ENCODE peak calls at places on chromosomes 13 and 19, in eight cellular contexts. Z is spleen, N is stomach, B is IMR-90, K is K562, T is Peyer's patch, P is gastrocnemius medialis, I is heart left ventricle. D is an unnamed sample.
A peak's percentile ranks its signal among the peaks of the same experiment; 100 is the strongest.

GRCh38 chr19:16594681-16595091 is 22.5 kb upstream of the SLC35E1 start:
- DNase-seq in T (no peak), I (no peak), B (no peak), Z (no peak), N (no peak), P (no peak), K (no peak), D (no peak)

GRCh38 chr13:32669030-32669646 is 82.9 kb downstream of the PDS5B start:
- DNase-seq in T (no peak), B (peak; percentile 67), K (peak; percentile 27), I (no peak), N (no peak), P (no peak), Z (no peak), D (no peak)

GRCh38 chr19:35093941-35094647 is 21.5 kb upstream of the FXYD3 start:
- DNase-seq in T (no peak), B (no peak), K (no peak), Z (no peak), I (no peak), N (no peak), P (no peak), D (no peak)

GRCh38 chr13:106526748-106527488 is 8.5 kb downstream of the EFNB2 start:
- DNase-seq in T (no peak), Z (no peak), N (no peak), I (no peak), P (no peak), B (no peak), K (no peak), D (no peak)

GRCh38 chr19:43767316-43767715 is 12.6 kb upstream of the SMG9 start:
- DNase-seq in P (no peak), Z (no peak), N (no peak), T (no peak), B (no peak), I (no peak), K (no peak), D (no peak)

GRCh38 chr13:27001705-27002104 is 169.9 kb downstream of the USP12 start:
- DNase-seq in N (no peak), B (no peak), I (no peak), K (no peak), P (no peak), T (peak; percentile 74), Z (no peak), D (no peak)

GRCh38 chr13:23806874-23807522 is 82.2 kb downstream of the MIPEP start:
- DNase-seq in T (no peak), P (no peak), K (no peak), Z (no peak), I (no peak), B (peak; percentile 17), N (no peak), D (no peak)

GRCh38 chr13:26480246-26480855 is 77.1 kb upstream of the WASF3 start:
- DNase-seq in P (no peak), Z (no peak), T (no peak), B (peak; percentile 55), I (no peak), K (no peak), N (no peak), D (no peak)

GRCh38 chr19:13843104-13843921 is 33.6 kb upstream of the NANOS3 start:
- DNase-seq in P (no peak), N (peak; percentile 78), T (no peak), B (peak; percentile 47), K (no peak), I (peak; percentile 64), Z (peak; percentile 84), D (peak; percentile 57)

GRCh38 chr19:33998302-33998701 is 174.0 kb upstream of the LSM14A start:
- DNase-seq in K (no peak), P (no peak), I (no peak), N (no peak), Z (no peak), T (no peak), B (no peak), D (peak; percentile 13)

GRCh38 chr19:14177496-14178074 is 28.4 kb downstream of the ADGRL1 start:
- DNase-seq in K (no peak), Z (no peak), B (no peak), I (no peak), P (no peak), N (no peak), T (no peak), D (no peak)

GRCh38 chr19:7533925-7534480 is 1.5 kb upstream of the PNPLA6 start:
- DNase-seq in N (peak; percentile 88), I (peak; percentile 93), B (peak; percentile 85), T (peak; percentile 88), P (peak; percentile 78), K (peak; percentile 81), Z (peak; percentile 95), D (peak; percentile 90)

GRCh38 chr19:7533281-7533819 is 2.2 kb upstream of the PNPLA6 start:
- DNase-seq in T (no peak), Z (peak; percentile 84), N (peak; percentile 61), K (no peak), B (peak; percentile 28), P (no peak), I (peak; percentile 82), D (peak; percentile 64)

GRCh38 chr19:7535035-7535992 is at the start of gene PNPLA6:
- DNase-seq in T (peak; percentile 94), K (peak; percentile 91), Z (peak; percentile 98), N (peak; percentile 97), B (peak; percentile 92), P (peak; percentile 88), I (peak; percentile 97), D (peak; percentile 97)

GRCh38 chr19:7535993-7536685 is 622 bp downstream of the PNPLA6 start:
- DNase-seq in N (no peak), P (no peak), I (no peak), K (no peak), T (no peak), Z (no peak), B (no peak), D (no peak)

DNA sequence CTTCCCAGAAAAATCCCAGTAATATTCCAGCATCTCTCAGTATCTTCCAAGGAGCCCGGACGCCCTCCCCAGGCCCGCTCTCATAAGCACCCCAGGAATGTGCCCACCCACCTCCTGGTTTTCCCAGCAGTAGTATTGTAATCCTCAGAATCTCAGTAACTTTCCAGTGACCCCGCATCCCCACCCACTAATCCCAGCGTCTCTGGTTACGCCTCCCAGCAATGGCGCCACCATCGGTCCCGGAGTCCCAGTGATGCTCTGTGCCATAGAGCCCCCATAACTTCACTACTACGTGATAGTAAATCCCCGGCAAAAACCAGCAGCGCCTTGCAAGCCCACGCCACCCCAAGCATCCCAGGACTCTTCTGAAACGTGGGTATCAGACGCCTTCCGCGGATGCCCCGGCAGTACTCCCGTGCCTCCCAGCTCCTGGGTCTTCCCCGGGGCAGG is 961 bp upstream of the PNPLA6 start:
- DNase-seq in K (peak; percentile 54), P (no peak), N (peak; percentile 40), B (peak; percentile 87), T (peak; percentile 46), I (peak; percentile 66), Z (no peak), D (peak; percentile 64)
- TF ChIP-seq POLR2A in K (no peak), P (no peak), N (no peak), B (no peak), T (no peak), I (no peak), Z (no peak), D (no peak)

GRCh38 chr13:48403151-48403631 is 9.7 kb downstream of the LPAR6 start:
- DNase-seq in K (no peak), N (no peak), B (peak; percentile 18), T (no peak), Z (no peak), I (no peak), P (no peak), D (no peak)
- H3K27ac ChIP-seq in K (no peak overlapping the region), N (peak overlapping the region; percentile 80), B (peak overlapping the region; percentile 54), T (peak overlapping the region; percentile 49), Z (peak overlapping the region; percentile 82), I (peak overlapping the region; percentile 80), P (peak overlapping the region; percentile 71), D (peak overlapping the region; percentile 21)

GRCh38 chr19:2055871-2056809 is 5.1 kb upstream of the MKNK2 start:
- DNase-seq in Z (peak; percentile 86), N (no peak), B (peak; percentile 64), K (no peak), I (peak; percentile 79), T (peak; percentile 60), P (peak; percentile 53), D (peak; percentile 56)

GRCh38 chr19:2054763-2055162 is 3.7 kb upstream of the MKNK2 start:
- DNase-seq in P (peak; percentile 23), Z (peak; percentile 79), N (no peak), I (no peak), B (no peak), T (no peak), K (no peak), D (no peak)

GRCh38 chr19:2050991-2051770 is at the start of gene MKNK2:
- DNase-seq in Z (peak; percentile 99), K (peak; percentile 91), P (peak; percentile 87), T (peak; percentile 95), B (peak; percentile 79), I (peak; percentile 96), N (peak; percentile 94), D (peak; percentile 92)

GRCh38 chr19:2051771-2052704 is 994 bp upstream of the MKNK2 start:
- DNase-seq in B (no peak), P (peak; percentile 18), K (no peak), I (peak; percentile 73), Z (peak; percentile 85), N (peak; percentile 77), T (peak; percentile 65), D (peak; percentile 50)

DNA sequence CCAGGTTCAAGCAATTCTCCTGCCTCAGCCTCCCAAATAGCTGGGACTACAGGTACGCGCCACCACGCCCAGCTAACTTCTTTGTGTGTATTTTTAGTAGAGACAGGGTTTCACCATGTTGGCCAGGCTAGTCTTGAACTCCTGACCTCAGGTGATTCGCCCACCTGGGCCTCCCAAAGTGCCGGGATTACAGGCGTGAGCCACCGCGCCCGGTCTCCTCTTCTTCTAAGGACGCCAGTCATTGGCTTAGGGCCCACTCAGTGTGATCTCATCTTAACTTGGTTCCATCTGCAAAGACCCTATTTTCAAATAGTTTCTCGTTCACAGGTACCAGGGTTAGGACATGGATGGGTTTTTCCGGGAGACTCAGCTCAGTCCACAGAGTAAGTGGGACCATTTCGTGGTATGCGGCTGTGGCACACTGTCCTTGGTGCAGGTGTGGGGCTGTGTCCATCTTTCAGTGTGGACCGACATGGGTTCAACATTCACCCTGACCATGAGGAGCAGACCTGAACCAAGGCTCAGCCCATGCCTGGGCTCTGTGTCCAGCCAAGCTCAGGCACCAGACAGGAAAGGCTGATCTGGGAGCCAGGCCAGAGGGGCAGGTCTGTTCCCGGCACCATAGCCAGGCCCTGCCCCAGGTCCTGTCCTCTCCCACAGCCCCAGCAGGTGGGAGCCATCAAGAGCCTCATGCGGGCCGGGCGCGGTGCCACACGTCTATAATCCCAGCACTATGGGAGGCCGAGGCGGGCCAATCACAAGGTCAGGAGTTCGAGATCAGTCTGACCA is 2.8 kb upstream of the MKNK2 start:
- DNase-seq in P (peak; percentile 53), K (no peak), T (no peak), B (peak; percentile 23), N (peak; percentile 88), I (peak; percentile 88), Z (peak; percentile 89), D (peak; percentile 92)
- TF ChIP-seq POLR2A in P (no peak), K (no peak), T (no peak), B (no peak), N (no peak), I (no peak), Z (no peak), D (no peak)

DNA sequence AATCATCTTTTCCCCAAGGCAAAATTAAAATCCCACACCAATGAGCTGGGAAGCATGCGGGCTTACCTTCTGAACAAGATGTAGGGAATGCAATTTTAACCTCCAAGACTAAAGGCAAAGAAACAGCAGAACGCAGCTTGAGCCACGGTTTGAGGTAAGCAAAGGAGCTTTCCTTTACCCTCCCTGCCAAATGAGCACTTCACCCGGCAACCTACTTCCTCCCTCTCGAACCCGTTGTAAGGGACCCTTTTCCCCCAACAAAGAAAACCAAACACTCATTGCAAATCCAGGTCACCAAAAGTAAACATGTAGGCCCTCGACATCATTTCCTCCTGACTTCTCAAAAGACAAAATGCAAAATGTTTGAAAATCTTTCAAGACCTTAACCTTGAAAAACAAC is 65.3 kb downstream of the ABCC4 start:
- DNase-seq in T (no peak), B (no peak), P (no peak), K (no peak), I (no peak), N (no peak), Z (no peak), D (no peak)
- H3K27ac ChIP-seq in T (no peak overlapping the region), B (peak overlapping the region; percentile 57), P (no peak overlapping the region), K (no peak overlapping the region), I (no peak overlapping the region), N (no peak overlapping the region), Z (no peak overlapping the region), D (no peak overlapping the region)

D was measured in body of pancreas.